ENCODE peak calls at places on chromosomes 13 and 19, in eight cellular contexts. One of them, this sample, is unnamed.

GRCh38 chr13:109336730-109337129 is 449.7 kb downstream of the IRS2 start:
- DNase-seq in GM10248: no peak
- DNase-seq in esophagus squamous epithelium: no peak
- DNase-seq in GM12865: no peak
- DNase-seq in left ventricle myocardium inferior: no peak
- DNase-seq in ovary: no peak
- DNase-seq in GM23338: no peak
- DNase-seq in fibroblast of the aortic adventitia: peak; percentile 27
- DNase-seq in this sample: no peak

GRCh38 chr19:55216461-55217198 is 7.3 kb upstream of the PTPRH start:
- DNase-seq in GM10248: peak; percentile 70
- DNase-seq in esophagus squamous epithelium: no peak
- DNase-seq in GM12865: peak; percentile 39
- DNase-seq in left ventricle myocardium inferior: peak; percentile 81
- DNase-seq in ovary: peak; percentile 41
- DNase-seq in GM23338: peak; percentile 98
- DNase-seq in fibroblast of the aortic adventitia: peak; percentile 100
- DNase-seq in this sample: peak; percentile 62

GRCh38 chr13:110261166-110262081 is 45.5 kb downstream of the COL4A1 start:
- DNase-seq in GM10248: no peak
- DNase-seq in esophagus squamous epithelium: no peak
- DNase-seq in GM12865: peak; percentile 11
- DNase-seq in left ventricle myocardium inferior: no peak
- DNase-seq in ovary: no peak
- DNase-seq in GM23338: peak; percentile 71
- DNase-seq in fibroblast of the aortic adventitia: no peak
- DNase-seq in this sample: no peak

GRCh38 chr13:84413016-84413415 is 530.7 kb upstream of the SLITRK1 start:
- DNase-seq in GM10248: no peak
- DNase-seq in esophagus squamous epithelium: no peak
- DNase-seq in GM12865: no peak
- DNase-seq in left ventricle myocardium inferior: no peak
- DNase-seq in ovary: no peak
- DNase-seq in GM23338: no peak
- DNase-seq in fibroblast of the aortic adventitia: no peak
- DNase-seq in this sample: no peak

GRCh38 chr19:42548545-42548944 is 20.3 kb upstream of the CEACAM1 start:
- DNase-seq in GM10248: no peak
- DNase-seq in esophagus squamous epithelium: no peak
- DNase-seq in GM12865: no peak
- DNase-seq in left ventricle myocardium inferior: no peak
- DNase-seq in ovary: no peak
- DNase-seq in GM23338: no peak
- DNase-seq in fibroblast of the aortic adventitia: no peak
- DNase-seq in this sample: no peak

GRCh38 chr13:97225533-97225932 is 3.4 kb downstream of the MBNL2 start:
- DNase-seq in GM10248: no peak
- DNase-seq in esophagus squamous epithelium: no peak
- DNase-seq in GM12865: peak; percentile 21
- DNase-seq in left ventricle myocardium inferior: no peak
- DNase-seq in ovary: no peak
- DNase-seq in GM23338: no peak
- DNase-seq in fibroblast of the aortic adventitia: no peak
- DNase-seq in this sample: no peak

GRCh38 chr13:98866882-98867281 is 111.0 kb downstream of the DOCK9 start:
- DNase-seq in GM10248: no peak
- DNase-seq in esophagus squamous epithelium: no peak
- DNase-seq in GM12865: no peak
- DNase-seq in left ventricle myocardium inferior: no peak
- DNase-seq in ovary: no peak
- DNase-seq in GM23338: peak; percentile 52
- DNase-seq in fibroblast of the aortic adventitia: no peak
- DNase-seq in this sample: no peak

GRCh38 chr19:10644351-10645007 is 9.7 kb upstream of the ILF3 start:
- DNase-seq in GM10248: peak; percentile 89
- DNase-seq in esophagus squamous epithelium: no peak
- DNase-seq in GM12865: peak; percentile 86
- DNase-seq in left ventricle myocardium inferior: peak; percentile 84
- DNase-seq in ovary: peak; percentile 88
- DNase-seq in GM23338: peak; percentile 94
- DNase-seq in fibroblast of the aortic adventitia: peak; percentile 75
- DNase-seq in this sample: peak; percentile 90

GRCh38 chr13:73598021-73598712 is 536.0 kb downstream of the KLF12 start:
- DNase-seq in GM10248: no peak
- DNase-seq in esophagus squamous epithelium: no peak
- DNase-seq in GM12865: no peak
- DNase-seq in left ventricle myocardium inferior: no peak
- DNase-seq in ovary: no peak
- DNase-seq in GM23338: no peak
- DNase-seq in fibroblast of the aortic adventitia: peak; percentile 42
- DNase-seq in this sample: no peak

GRCh38 chr19:50465986-50466771 is 10.1 kb upstream of the EMC10 start:
- DNase-seq in GM10248: no peak
- DNase-seq in esophagus squamous epithelium: no peak
- DNase-seq in GM12865: no peak
- DNase-seq in left ventricle myocardium inferior: no peak
- DNase-seq in ovary: no peak
- DNase-seq in GM23338: peak; percentile 88
- DNase-seq in fibroblast of the aortic adventitia: no peak
- DNase-seq in this sample: no peak

GRCh38 chr13:32285633-32285965 is 29.6 kb downstream of the ZAR1L start:
- DNase-seq in GM10248: no peak
- DNase-seq in esophagus squamous epithelium: no peak
- DNase-seq in GM12865: no peak
- DNase-seq in left ventricle myocardium inferior: no peak
- DNase-seq in ovary: no peak
- DNase-seq in GM23338: no peak
- DNase-seq in fibroblast of the aortic adventitia: no peak
- DNase-seq in this sample: no peak

DNA sequence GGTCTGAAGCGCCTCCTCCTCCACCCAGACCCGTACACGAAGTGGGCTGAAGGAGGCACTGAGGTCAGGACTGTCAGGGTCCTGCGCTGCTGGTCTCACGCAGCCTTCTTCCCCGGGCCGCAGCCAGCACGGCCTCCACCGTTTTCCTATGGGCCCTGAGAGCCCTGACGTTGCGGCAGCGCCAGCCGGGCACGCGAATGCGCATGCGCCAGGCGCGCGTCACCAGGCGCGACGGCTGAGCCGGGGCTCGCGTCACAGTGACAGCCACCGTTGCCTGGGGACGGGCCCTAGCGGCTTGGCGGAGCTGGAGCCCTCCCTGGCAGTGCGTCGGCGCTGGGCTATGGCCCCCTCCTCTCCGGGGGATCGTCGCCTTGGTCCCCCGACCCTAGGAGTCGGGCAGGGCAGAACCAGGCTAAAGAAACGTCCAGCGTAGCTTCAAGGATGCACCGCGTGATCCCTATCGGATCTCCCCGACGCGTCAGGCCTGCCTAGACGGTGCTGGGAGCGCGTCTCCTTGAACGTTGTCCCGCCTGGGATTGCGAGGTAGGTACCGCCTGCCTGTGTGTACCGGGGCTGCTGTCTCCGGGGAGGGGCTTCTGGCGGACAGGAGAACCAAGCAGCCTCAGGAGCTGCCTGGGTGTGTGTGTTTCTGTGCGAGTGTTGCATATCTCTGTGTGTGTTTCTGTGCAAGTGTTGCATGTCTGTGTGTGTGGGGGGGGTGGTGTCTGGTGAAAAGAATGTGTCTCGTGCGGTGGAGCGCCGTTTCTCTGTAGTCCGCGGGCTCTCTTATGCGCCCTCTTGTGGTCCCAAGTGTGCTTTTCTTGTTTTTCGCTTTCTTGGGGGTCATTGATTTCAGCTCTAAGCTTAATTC is 43.2 kb downstream of the ZNF571 start:
- DNase-seq in GM10248: peak; percentile 91
- DNase-seq in esophagus squamous epithelium: no peak
- DNase-seq in GM12865: peak; percentile 82
- DNase-seq in left ventricle myocardium inferior: peak; percentile 50
- DNase-seq in ovary: no peak
- DNase-seq in GM23338: peak; percentile 58
- DNase-seq in fibroblast of the aortic adventitia: peak; percentile 51
- DNase-seq in this sample: peak; percentile 85
- TF ChIP-seq CTCF in GM10248: peak; percentile 50
- TF ChIP-seq CTCF in esophagus squamous epithelium: no peak
- TF ChIP-seq CTCF in GM12865: peak; percentile 39
- TF ChIP-seq CTCF in left ventricle myocardium inferior: peak; percentile 47
- TF ChIP-seq CTCF in ovary: no peak
- TF ChIP-seq CTCF in GM23338: peak; percentile 58
- TF ChIP-seq CTCF in fibroblast of the aortic adventitia: peak; percentile 43
- TF ChIP-seq CTCF in this sample: peak; percentile 38

DNA sequence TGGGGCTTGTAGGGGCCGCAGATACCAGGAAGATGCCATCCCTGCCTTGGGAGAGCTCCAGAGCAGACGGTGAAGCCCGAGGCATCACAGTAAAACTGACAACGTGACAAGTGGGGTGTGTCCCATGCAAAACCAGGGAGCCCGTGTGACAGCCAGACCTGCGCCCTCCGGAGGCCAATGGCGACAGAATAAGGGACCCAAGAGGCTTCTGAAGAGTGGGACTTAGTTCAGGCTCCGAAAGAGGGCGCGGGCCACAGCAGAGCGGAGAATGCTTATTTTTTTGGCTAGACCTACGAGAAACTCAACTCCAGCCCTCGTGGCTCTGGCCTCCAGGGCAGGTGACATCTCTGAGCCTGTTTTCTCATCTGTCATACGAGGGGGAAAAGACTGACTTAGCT is 23.1 kb downstream of the DPP9 start:
- DNase-seq in GM10248: no peak
- DNase-seq in esophagus squamous epithelium: no peak
- DNase-seq in GM12865: no peak
- DNase-seq in left ventricle myocardium inferior: no peak
- DNase-seq in ovary: no peak
- DNase-seq in GM23338: peak; percentile 46
- DNase-seq in fibroblast of the aortic adventitia: no peak
- DNase-seq in this sample: no peak
- TF ChIP-seq CTCF in GM10248: no peak
- TF ChIP-seq CTCF in esophagus squamous epithelium: no peak
- TF ChIP-seq CTCF in GM12865: no peak
- TF ChIP-seq CTCF in left ventricle myocardium inferior: no peak
- TF ChIP-seq CTCF in ovary: no peak
- TF ChIP-seq CTCF in GM23338: no peak
- TF ChIP-seq CTCF in fibroblast of the aortic adventitia: no peak
- TF ChIP-seq CTCF in this sample: no peak

DNA sequence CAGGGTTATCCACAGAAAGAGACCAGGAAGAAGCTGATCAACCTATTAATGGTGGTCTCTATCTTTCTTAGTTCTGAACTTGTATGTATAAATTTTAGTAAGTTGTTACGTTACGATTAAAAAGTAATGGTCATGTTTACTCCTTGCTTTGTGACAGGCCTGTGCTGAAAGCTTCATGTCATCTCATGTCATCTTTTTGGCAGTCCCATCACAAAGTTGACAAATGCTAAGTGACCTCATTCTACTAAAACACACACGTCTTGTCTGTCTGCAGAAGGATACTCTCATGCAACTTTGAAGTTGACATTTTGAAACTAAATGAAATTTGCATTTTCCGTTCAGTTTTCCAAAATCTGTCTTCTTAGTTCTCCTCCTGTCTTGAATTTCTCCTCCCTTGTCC is 345.9 kb downstream of the DNAJC15 start:
- DNase-seq in GM10248: no peak
- DNase-seq in esophagus squamous epithelium: no peak
- DNase-seq in GM12865: no peak
- DNase-seq in left ventricle myocardium inferior: no peak
- DNase-seq in ovary: no peak
- DNase-seq in GM23338: no peak
- DNase-seq in fibroblast of the aortic adventitia: no peak
- DNase-seq in this sample: no peak
- TF ChIP-seq CTCF in GM10248: no peak
- TF ChIP-seq CTCF in esophagus squamous epithelium: no peak
- TF ChIP-seq CTCF in GM12865: no peak
- TF ChIP-seq CTCF in left ventricle myocardium inferior: no peak
- TF ChIP-seq CTCF in ovary: no peak
- TF ChIP-seq CTCF in GM23338: no peak
- TF ChIP-seq CTCF in fibroblast of the aortic adventitia: no peak
- TF ChIP-seq CTCF in this sample: no peak

GRCh38 chr19:3519126-3519525 is 13.0 kb downstream of the FZR1 start:
- DNase-seq in GM10248: no peak
- DNase-seq in esophagus squamous epithelium: no peak
- DNase-seq in GM12865: no peak
- DNase-seq in left ventricle myocardium inferior: no peak
- DNase-seq in ovary: no peak
- DNase-seq in GM23338: no peak
- DNase-seq in fibroblast of the aortic adventitia: no peak
- DNase-seq in this sample: no peak

GRCh38 chr19:3516675-3517207 is 10.6 kb downstream of the FZR1 start:
- DNase-seq in GM10248: no peak
- DNase-seq in esophagus squamous epithelium: no peak
- DNase-seq in GM12865: peak; percentile 47
- DNase-seq in left ventricle myocardium inferior: no peak
- DNase-seq in ovary: no peak
- DNase-seq in GM23338: no peak
- DNase-seq in fibroblast of the aortic adventitia: no peak
- DNase-seq in this sample: no peak

GRCh38 chr19:3518669-3519068 is 12.6 kb downstream of the FZR1 start:
- DNase-seq in GM10248: no peak
- DNase-seq in esophagus squamous epithelium: no peak
- DNase-seq in GM12865: no peak
- DNase-seq in left ventricle myocardium inferior: no peak
- DNase-seq in ovary: no peak
- DNase-seq in GM23338: no peak
- DNase-seq in fibroblast of the aortic adventitia: no peak
- DNase-seq in this sample: no peak

GRCh38 chr19:3517638-3518037 is 11.5 kb downstream of the FZR1 start:
- DNase-seq in GM10248: no peak
- DNase-seq in esophagus squamous epithelium: no peak
- DNase-seq in GM12865: no peak
- DNase-seq in left ventricle myocardium inferior: no peak
- DNase-seq in ovary: no peak
- DNase-seq in GM23338: no peak
- DNase-seq in fibroblast of the aortic adventitia: no peak
- DNase-seq in this sample: no peak

DNA sequence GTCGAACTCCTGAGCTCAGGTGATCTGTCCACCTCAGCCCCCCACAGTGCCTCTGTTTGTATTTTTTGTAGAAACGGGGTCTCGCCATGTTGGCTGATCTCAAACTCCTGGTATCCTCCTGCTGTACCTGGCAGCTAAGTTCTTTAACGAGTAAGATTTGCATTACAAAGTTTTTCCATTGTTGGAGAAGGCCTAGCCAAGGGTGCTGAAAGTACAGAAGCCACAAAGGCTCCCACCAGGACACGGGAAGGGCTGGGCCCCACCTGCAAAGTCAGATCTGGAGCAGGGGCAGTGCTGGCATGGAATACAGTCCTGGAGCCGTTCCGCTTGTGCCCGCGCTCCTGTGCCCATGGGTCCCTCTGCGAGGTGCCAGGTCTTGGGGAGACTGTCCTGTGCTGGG is 12.1 kb downstream of the FZR1 start:
- DNase-seq in GM10248: no peak
- DNase-seq in esophagus squamous epithelium: no peak
- DNase-seq in GM12865: no peak
- DNase-seq in left ventricle myocardium inferior: no peak
- DNase-seq in ovary: no peak
- DNase-seq in GM23338: peak; percentile 61
- DNase-seq in fibroblast of the aortic adventitia: no peak
- DNase-seq in this sample: no peak
- TF ChIP-seq CTCF in GM10248: no peak
- TF ChIP-seq CTCF in esophagus squamous epithelium: no peak
- TF ChIP-seq CTCF in GM12865: no peak
- TF ChIP-seq CTCF in left ventricle myocardium inferior: no peak
- TF ChIP-seq CTCF in ovary: no peak
- TF ChIP-seq CTCF in GM23338: no peak
- TF ChIP-seq CTCF in fibroblast of the aortic adventitia: no peak
- TF ChIP-seq CTCF in this sample: no peak